ENCODE peak calls at places on chromosomes 2 and 18, in six cellular contexts. G, B, A, W, E and R are unnamed samples.

GRCh38 chr2:97748397-97748796 is 35.0 kb downstream of the ZAP70 start:
- DNase-seq in G (peak), B (no peak), A (peak), W (peak), E (peak), R (no peak)

GRCh38 chr2:70828914-70829824 is 6.4 kb downstream of the CD207 start:
- DNase-seq in G (no peak), B (peak), A (peak), W (peak), E (peak), R (no peak)

GRCh38 chr2:196131384-196131861 is 40.0 kb downstream of the STK17B start:
- DNase-seq in G (no peak), B (no peak), A (no peak), W (peak), E (peak), R (no peak)

GRCh38 chr2:152359573-152360363 is 24.8 kb downstream of the FMNL2 start:
- DNase-seq in G (no peak), B (no peak), A (no peak), W (no peak), E (no peak), R (no peak)

GRCh38 chr18:24170389-24170788 is 31.5 kb downstream of the CABYR start:
- DNase-seq in G (no peak), B (no peak), A (no peak), W (no peak), E (no peak), R (no peak)

GRCh38 chr2:9107168-9108025 is 99.2 kb upstream of the ASAP2 start:
- DNase-seq in G (no peak), B (peak), A (no peak), W (peak), E (no peak), R (no peak)

GRCh38 chr2:205852457-205852856 is 170.2 kb downstream of the NRP2 start:
- DNase-seq in G (no peak), B (no peak), A (no peak), W (no peak), E (no peak), R (no peak)

GRCh38 chr2:181741756-181742155 is 61.4 kb upstream of the NEUROD1 start:
- DNase-seq in G (no peak), B (peak), A (no peak), W (peak), E (peak), R (no peak)

GRCh38 chr2:60437080-60437765 is 116.2 kb downstream of the BCL11A start:
- DNase-seq in G (no peak), B (no peak), A (no peak), W (no peak), E (no peak), R (no peak)

GRCh38 chr2:129782618-129782960 is 196.9 kb upstream of the RAB6C start:
- DNase-seq in G (no peak), B (no peak), A (no peak), W (no peak), E (no peak), R (no peak)

GRCh38 chr2:176709541-176709951 is 440.3 kb downstream of the MTX2 start:
- DNase-seq in G (no peak), B (no peak), A (no peak), W (peak), E (peak), R (no peak)

GRCh38 chr2:118794546-118794945 is 52.9 kb downstream of the EN1 start:
- DNase-seq in G (no peak), B (no peak), A (no peak), W (no peak), E (no peak), R (no peak)

GRCh38 chr2:11387100-11387390 is 42.6 kb upstream of the ROCK2 start:
- DNase-seq in G (no peak), B (no peak), A (no peak), W (peak), E (peak), R (no peak)

GRCh38 chr2:18265614-18266013 is 294.8 kb downstream of the RDH14 start:
- DNase-seq in G (no peak), B (no peak), A (no peak), W (no peak), E (no peak), R (no peak)

GRCh38 chr2:18267501-18267900 is 293.0 kb downstream of the RDH14 start:
- DNase-seq in G (no peak), B (no peak), A (no peak), W (peak), E (no peak), R (no peak)

GRCh38 chr2:18262601-18263000 is 297.9 kb downstream of the RDH14 start:
- DNase-seq in G (no peak), B (peak), A (no peak), W (no peak), E (peak), R (no peak)

GRCh38 chr2:18268400-18268799 is 292.1 kb downstream of the RDH14 start:
- DNase-seq in G (no peak), B (no peak), A (no peak), W (peak), E (no peak), R (no peak)

DNA sequence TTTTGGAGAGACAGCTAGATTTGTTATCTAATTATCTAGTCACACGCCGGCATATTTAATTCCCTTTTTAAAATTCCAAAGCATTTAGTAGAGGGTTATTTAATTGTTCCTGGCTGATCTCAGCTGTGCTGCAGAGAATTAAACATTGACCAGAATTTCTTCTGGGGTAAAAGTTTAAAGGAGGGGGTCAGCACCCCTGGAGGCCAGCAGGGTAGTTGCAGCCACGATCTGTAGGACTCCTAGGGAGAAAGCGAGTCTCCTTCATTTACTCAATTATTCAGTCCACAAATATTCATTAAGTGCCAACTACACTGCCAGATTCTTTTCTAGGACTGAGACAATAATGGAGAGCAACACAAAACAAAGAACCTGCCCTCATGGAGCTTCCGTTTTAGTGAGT is 294.3 kb downstream of the RDH14 start:
- DNase-seq in G (no peak), B (no peak), A (no peak), W (no peak), E (no peak), R (no peak)
- TF ChIP-seq CTCF in G (peak), B (no peak), A (peak), W (peak), E (peak), R (no peak)

DNA sequence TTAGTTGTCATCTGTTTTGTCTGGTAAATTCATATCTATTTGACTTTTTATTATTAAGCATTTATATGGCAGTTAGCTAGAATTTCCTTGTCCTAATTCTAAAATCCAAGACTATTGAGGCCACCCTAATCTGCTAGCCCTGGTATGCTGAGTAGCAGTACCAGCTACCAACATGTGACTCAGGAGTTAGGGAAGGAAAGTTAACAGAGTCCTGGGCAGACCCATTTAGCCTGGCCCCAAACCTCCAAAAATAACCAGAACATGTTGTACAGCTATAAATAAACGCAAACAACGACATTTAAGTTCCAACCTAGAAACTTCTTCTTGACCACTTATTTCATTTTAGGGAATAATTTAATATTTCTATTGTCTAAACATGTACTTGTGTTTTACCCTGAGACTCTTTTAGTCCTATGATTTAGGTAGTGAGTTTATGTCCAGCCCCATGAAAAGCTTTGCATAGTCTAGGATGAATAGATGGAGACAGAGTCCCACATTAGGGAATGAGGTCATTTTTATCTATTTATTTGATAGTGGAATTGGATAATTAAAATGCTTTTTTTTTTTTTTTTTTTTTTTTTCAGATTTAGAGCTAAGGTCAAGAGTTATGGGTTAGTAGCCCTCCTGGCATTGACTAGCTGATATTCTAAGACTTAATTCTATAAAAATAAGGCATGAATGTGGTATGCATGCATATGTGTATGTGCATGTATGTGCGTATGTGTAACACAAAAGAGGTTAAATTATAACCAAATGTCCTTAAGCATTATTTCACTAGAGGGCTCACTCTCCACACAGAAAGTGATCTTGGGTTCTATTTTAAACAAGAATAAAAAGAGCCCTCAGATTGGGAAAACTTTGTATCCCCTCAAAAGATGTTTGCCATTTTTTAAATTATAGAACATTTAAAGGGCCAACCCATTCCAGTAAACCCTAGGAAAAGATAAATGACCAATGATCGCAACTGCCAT is 160.0 kb upstream of the MAPRE2 start:
- DNase-seq in G (no peak), B (no peak), A (no peak), W (peak), E (no peak), R (no peak)
- TF ChIP-seq CTCF in G (peak), B (peak), A (no peak), W (peak), E (no peak), R (no peak)

GRCh38 chr2:75982750-75983149 is 272.0 kb upstream of the GCFC2 start:
- DNase-seq in G (no peak), B (no peak), A (no peak), W (no peak), E (no peak), R (no peak)

DNA sequence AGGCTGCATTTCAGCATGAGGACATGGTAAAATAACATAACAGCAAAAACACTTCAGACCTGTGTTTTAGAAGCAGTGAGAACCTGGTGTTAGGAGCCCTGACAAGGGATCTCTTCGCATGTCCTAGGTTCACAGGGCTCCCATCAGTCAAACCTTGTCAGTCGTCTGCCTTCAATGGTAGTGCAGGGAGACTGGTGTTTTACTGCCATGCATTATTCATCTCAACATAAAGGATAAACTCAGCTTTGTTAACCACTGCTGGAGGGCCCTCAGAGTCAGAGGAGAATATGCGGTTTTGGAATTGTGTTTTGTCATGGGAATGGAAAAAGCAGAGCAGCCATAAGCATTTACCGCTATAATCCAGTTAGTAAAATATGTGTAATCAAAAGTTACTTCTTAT is 275.9 kb upstream of the GCFC2 start:
- DNase-seq in G (no peak), B (no peak), A (no peak), W (no peak), E (no peak), R (no peak)
- TF ChIP-seq CTCF in G (no peak), B (no peak), A (no peak), W (no peak), E (no peak), R (no peak)

DNA sequence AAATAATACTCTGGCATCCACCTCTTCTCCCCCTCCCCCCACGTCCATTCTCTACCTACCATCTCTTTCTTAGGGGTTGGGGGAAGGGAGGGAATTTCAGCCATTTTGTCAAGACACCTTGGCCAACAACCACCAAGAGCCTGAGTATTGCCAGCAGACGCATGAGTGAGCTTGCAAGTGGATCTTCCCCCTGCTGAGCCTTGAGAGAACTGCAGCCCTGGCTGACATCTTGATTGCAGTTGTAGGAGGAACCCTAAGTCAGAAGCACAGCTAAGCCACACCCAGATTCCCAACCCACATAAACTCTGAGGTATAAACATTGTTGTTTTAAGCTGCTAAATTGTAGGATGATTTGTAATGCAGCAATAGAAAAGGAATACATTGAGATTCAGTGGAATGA is 165.6 kb downstream of the TMEFF2 start:
- DNase-seq in G (no peak), B (no peak), A (peak), W (no peak), E (no peak), R (no peak)
- TF ChIP-seq CTCF in G (peak), B (peak), A (no peak), W (peak), E (peak), R (no peak)

GRCh38 chr2:74530239-74531161 is 767 bp downstream of the HTRA2 start:
- DNase-seq in G (peak), B (peak), A (peak), W (peak), E (peak), R (peak)

GRCh38 chr2:74533464-74533863 is 3.7 kb downstream of the HTRA2 start:
- DNase-seq in G (no peak), B (no peak), A (no peak), W (no peak), E (no peak), R (no peak)

GRCh38 chr2:74534411-74534810 is 4.7 kb downstream of the HTRA2 start:
- DNase-seq in G (no peak), B (no peak), A (no peak), W (no peak), E (no peak), R (no peak)

GRCh38 chr2:74531666-74532065 is 1.9 kb downstream of the HTRA2 start:
- DNase-seq in G (no peak), B (no peak), A (no peak), W (no peak), E (no peak), R (no peak)

DNA sequence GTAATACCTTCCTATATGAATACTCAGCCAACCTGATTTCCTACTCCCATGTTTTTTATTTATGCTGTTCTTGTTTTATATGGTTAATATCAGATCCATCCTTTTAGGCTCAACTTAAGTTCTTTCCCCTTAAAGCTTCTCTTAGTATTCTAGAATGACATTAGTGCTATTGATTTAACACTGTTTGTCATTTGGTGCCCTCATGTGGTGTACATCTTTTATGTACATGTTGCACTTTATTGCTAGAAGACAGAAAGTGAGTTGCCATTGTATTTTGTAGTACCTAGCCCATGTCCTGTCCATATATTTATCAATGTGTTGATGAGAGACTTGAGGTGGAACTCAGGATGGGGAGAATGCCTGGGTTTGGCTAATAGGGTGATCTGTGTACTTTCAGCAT is 2.5 kb downstream of the HTRA2 start:
- DNase-seq in G (no peak), B (no peak), A (no peak), W (peak), E (peak), R (no peak)
- TF ChIP-seq CTCF in G (no peak), B (peak), A (no peak), W (peak), E (peak), R (no peak)

DNA sequence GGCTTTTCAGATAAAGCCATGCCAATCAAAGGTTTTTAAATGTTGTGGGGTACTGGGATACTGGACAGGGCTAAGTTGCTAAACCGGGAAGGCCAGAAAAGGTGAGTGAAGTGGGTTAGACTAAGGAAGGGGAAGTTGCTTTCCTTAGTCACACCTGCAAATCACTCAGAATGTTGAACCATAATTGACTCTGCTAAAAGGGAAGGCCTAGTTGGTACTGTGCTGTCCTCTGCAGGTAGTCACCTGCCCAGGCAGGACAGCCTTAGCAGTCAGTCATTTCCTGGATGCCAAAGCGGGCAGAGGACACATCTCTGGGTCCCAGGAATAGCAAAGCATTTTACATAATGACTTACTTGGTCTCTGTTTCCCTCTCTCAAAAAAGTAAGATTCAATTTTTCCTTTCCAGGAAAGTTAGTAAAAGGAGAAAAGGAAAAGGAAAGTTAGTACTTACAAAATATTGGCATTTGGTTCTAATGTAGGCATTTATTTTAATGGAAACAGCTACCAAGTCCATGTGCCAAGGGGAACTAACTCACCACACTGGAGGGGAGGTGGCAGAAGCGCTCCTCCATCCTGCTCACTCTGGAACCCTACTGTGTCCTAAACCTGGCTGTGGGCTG is 60.2 kb downstream of the RFTN2 start:
- DNase-seq in G (no peak), B (no peak), A (no peak), W (no peak), E (no peak), R (no peak)
- TF ChIP-seq CTCF in G (no peak), B (no peak), A (no peak), W (no peak), E (no peak), R (no peak)

DNA sequence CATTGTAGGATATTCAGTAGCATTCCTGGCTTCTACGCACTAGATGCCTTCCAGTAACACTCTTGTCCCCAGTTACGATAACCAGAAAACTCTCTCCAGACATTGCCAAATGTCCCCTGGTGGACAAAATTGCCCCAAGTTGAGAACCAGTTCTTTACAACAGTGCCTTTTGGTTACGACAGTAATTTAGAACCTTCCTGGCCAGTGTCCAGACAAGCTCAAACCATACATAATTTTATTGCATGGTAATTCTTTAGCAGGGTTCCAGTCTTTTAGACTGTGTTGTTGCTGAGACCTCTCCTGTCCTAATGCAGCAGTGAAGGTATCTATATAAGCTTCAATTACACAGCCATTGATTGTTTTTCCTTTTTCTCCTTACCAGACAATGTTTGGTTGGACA is 20.2 kb downstream of the RNMT start:
- DNase-seq in G (no peak), B (no peak), A (no peak), W (no peak), E (no peak), R (no peak)
- TF ChIP-seq CTCF in G (no peak), B (no peak), A (no peak), W (no peak), E (no peak), R (no peak)

GRCh38 chr2:226251661-226252060 is 548.0 kb downstream of the IRS1 start:
- DNase-seq in G (no peak), B (no peak), A (no peak), W (no peak), E (no peak), R (no peak)

DNA sequence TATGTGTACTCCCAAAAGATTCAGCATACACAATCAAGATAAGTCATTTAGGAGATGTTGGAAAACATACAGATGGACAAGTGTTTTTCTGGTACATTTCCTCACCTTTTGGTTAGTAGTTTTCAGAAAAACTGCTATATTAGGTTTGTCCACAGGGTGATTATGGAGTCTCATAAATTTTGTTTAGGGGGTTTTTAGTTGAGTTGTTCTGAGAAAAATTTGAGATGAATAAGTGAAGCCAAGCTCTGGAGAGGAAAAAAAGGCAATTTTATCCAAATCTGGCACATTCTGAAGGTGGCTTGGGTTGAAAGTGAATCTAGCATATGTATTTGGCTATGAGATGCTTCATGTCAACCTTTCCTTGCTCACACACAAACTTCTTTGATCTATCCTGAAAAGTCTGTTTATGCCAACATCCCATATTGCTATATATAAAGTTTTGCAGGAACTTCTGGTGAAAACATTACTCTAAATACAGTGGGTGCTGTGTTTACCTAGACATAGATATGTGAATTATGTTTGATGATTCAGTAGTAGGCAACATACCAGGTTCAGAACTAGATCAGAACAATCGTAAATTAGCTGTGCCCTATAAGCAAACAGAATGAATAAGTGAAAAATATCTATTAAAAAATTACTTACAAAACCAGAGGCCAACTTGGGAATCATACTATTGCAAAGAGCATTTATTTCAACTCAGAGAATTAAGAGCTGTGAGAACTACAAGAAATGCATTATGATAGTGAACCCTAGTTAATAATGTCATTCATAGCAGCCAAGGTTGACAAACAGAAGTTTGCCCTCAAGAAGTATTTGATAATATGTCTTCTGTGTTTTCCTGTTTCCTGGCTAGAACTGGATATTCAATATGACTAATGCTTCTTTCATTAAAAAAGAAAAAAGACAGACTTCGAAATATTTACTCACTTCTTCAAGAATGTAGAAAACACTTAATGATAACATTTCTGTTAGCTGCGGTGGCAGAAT is 552.0 kb downstream of the IRS1 start:
- DNase-seq in G (no peak), B (peak), A (no peak), W (peak), E (peak), R (no peak)
- TF ChIP-seq CTCF in G (peak), B (no peak), A (no peak), W (no peak), E (no peak), R (no peak)

GRCh38 chr2:139605668-139606067 is 825.5 kb upstream of the NXPH2 start:
- DNase-seq in G (no peak), B (no peak), A (no peak), W (no peak), E (no peak), R (no peak)
- TF ChIP-seq CTCF in G (no peak), B (no peak), A (no peak), W (no peak), E (no peak), R (no peak)